ENCODE peak calls at places on chromosomes 12 and 14, in ten cellular contexts. One of them, this sample, is unnamed.

GRCh38 chr14:99887407-99887806 is 94.2 kb downstream of the EML1 start:
- DNase-seq in HL-60: no peak
- DNase-seq in GM23338: no peak
- DNase-seq in astrocyte of the spinal cord: no peak
- DNase-seq in fibroblast of the aortic adventitia: no peak
- DNase-seq in Karpas-422: no peak
- DNase-seq in BJ: no peak
- DNase-seq in right cardiac atrium: peak
- DNase-seq in heart right ventricle: no peak
- DNase-seq in adrenal gland: no peak
- DNase-seq in this sample: no peak

GRCh38 chr14:91394105-91395081 is 23.2 kb downstream of the CCDC88C start:
- DNase-seq in adrenal gland: no peak
- DNase-seq in fibroblast of the aortic adventitia: no peak
- DNase-seq in GM23338: no peak
- DNase-seq in heart right ventricle: no peak
- DNase-seq in right cardiac atrium: no peak
- DNase-seq in HL-60: no peak
- DNase-seq in Karpas-422: no peak
- DNase-seq in astrocyte of the spinal cord: no peak
- DNase-seq in BJ: no peak
- DNase-seq in this sample: no peak

GRCh38 chr12:80580254-80580653 is 127.2 kb upstream of the MYF6 start:
- DNase-seq in Karpas-422: no peak
- DNase-seq in astrocyte of the spinal cord: peak
- DNase-seq in BJ: peak
- DNase-seq in fibroblast of the aortic adventitia: peak
- DNase-seq in right cardiac atrium: no peak
- DNase-seq in adrenal gland: no peak
- DNase-seq in heart right ventricle: no peak
- DNase-seq in GM23338: no peak
- DNase-seq in HL-60: no peak
- DNase-seq in this sample: peak

GRCh38 chr14:35341454-35342159 is 49.4 kb downstream of the PSMA6 start:
- DNase-seq in heart right ventricle: peak
- DNase-seq in HL-60: no peak
- DNase-seq in Karpas-422: peak
- DNase-seq in fibroblast of the aortic adventitia: peak
- DNase-seq in astrocyte of the spinal cord: peak
- DNase-seq in GM23338: peak
- DNase-seq in adrenal gland: peak
- DNase-seq in right cardiac atrium: peak
- DNase-seq in BJ: peak
- DNase-seq in this sample: peak

GRCh38 chr12:76645934-76646333 is 86.4 kb upstream of the OSBPL8 start:
- DNase-seq in astrocyte of the spinal cord: no peak
- DNase-seq in adrenal gland: no peak
- DNase-seq in GM23338: no peak
- DNase-seq in BJ: no peak
- DNase-seq in HL-60: no peak
- DNase-seq in fibroblast of the aortic adventitia: no peak
- DNase-seq in right cardiac atrium: peak
- DNase-seq in Karpas-422: no peak
- DNase-seq in heart right ventricle: no peak
- DNase-seq in this sample: no peak

GRCh38 chr14:85536835-85537195 is 6.9 kb downstream of the FLRT2 start:
- DNase-seq in Karpas-422: no peak
- DNase-seq in fibroblast of the aortic adventitia: peak
- DNase-seq in BJ: no peak
- DNase-seq in astrocyte of the spinal cord: no peak
- DNase-seq in adrenal gland: no peak
- DNase-seq in right cardiac atrium: no peak
- DNase-seq in HL-60: no peak
- DNase-seq in GM23338: no peak
- DNase-seq in heart right ventricle: no peak
- DNase-seq in this sample: peak

GRCh38 chr12:96146747-96147146 is 47.4 kb upstream of the ELK3 start:
- DNase-seq in fibroblast of the aortic adventitia: no peak
- DNase-seq in right cardiac atrium: no peak
- DNase-seq in GM23338: no peak
- DNase-seq in astrocyte of the spinal cord: no peak
- DNase-seq in heart right ventricle: no peak
- DNase-seq in BJ: no peak
- DNase-seq in HL-60: no peak
- DNase-seq in Karpas-422: no peak
- DNase-seq in adrenal gland: no peak
- DNase-seq in this sample: no peak

GRCh38 chr14:100698719-100699448 is 27.8 kb upstream of the DLK1 start:
- DNase-seq in adrenal gland: no peak
- DNase-seq in fibroblast of the aortic adventitia: no peak
- DNase-seq in heart right ventricle: no peak
- DNase-seq in GM23338: no peak
- DNase-seq in right cardiac atrium: no peak
- DNase-seq in Karpas-422: no peak
- DNase-seq in astrocyte of the spinal cord: no peak
- DNase-seq in HL-60: no peak
- DNase-seq in BJ: no peak
- DNase-seq in this sample: no peak

GRCh38 chr12:71186571-71187288 is 28.9 kb upstream of the TSPAN8 start:
- DNase-seq in BJ: no peak
- DNase-seq in GM23338: no peak
- DNase-seq in right cardiac atrium: peak
- DNase-seq in heart right ventricle: no peak
- DNase-seq in fibroblast of the aortic adventitia: peak
- DNase-seq in HL-60: no peak
- DNase-seq in adrenal gland: no peak
- DNase-seq in astrocyte of the spinal cord: no peak
- DNase-seq in Karpas-422: no peak
- DNase-seq in this sample: no peak

GRCh38 chr14:70018713-70019201 is 139.5 kb downstream of the SMOC1 start:
- DNase-seq in Karpas-422: no peak
- DNase-seq in heart right ventricle: no peak
- DNase-seq in astrocyte of the spinal cord: peak
- DNase-seq in HL-60: no peak
- DNase-seq in BJ: no peak
- DNase-seq in right cardiac atrium: peak
- DNase-seq in fibroblast of the aortic adventitia: peak
- DNase-seq in adrenal gland: peak
- DNase-seq in GM23338: no peak
- DNase-seq in this sample: peak

GRCh38 chr14:24372701-24373416 is 4.9 kb downstream of the NFATC4 start:
- DNase-seq in right cardiac atrium: peak
- DNase-seq in GM23338: no peak
- DNase-seq in HL-60: no peak
- DNase-seq in fibroblast of the aortic adventitia: peak
- DNase-seq in adrenal gland: peak
- DNase-seq in BJ: no peak
- DNase-seq in astrocyte of the spinal cord: no peak
- DNase-seq in Karpas-422: no peak
- DNase-seq in heart right ventricle: peak
- DNase-seq in this sample: no peak

GRCh38 chr12:56810918-56811317 is 47.8 kb downstream of the HSD17B6 start:
- DNase-seq in astrocyte of the spinal cord: no peak
- DNase-seq in Karpas-422: peak
- DNase-seq in BJ: no peak
- DNase-seq in right cardiac atrium: no peak
- DNase-seq in adrenal gland: no peak
- DNase-seq in heart right ventricle: no peak
- DNase-seq in GM23338: no peak
- DNase-seq in HL-60: no peak
- DNase-seq in fibroblast of the aortic adventitia: no peak
- DNase-seq in this sample: no peak

GRCh38 chr12:64672925-64673409 is 62.7 kb downstream of the RASSF3 start:
- DNase-seq in right cardiac atrium: peak
- DNase-seq in GM23338: no peak
- DNase-seq in Karpas-422: no peak
- DNase-seq in fibroblast of the aortic adventitia: peak
- DNase-seq in adrenal gland: peak
- DNase-seq in astrocyte of the spinal cord: peak
- DNase-seq in HL-60: no peak
- DNase-seq in BJ: no peak
- DNase-seq in heart right ventricle: peak
- DNase-seq in this sample: peak

GRCh38 chr12:89470741-89471504 is 53.7 kb downstream of the GALNT4 start:
- DNase-seq in right cardiac atrium: no peak
- DNase-seq in adrenal gland: no peak
- DNase-seq in HL-60: peak
- DNase-seq in Karpas-422: peak
- DNase-seq in heart right ventricle: no peak
- DNase-seq in BJ: no peak
- DNase-seq in GM23338: peak
- DNase-seq in fibroblast of the aortic adventitia: peak
- DNase-seq in astrocyte of the spinal cord: peak
- DNase-seq in this sample: peak

DNA sequence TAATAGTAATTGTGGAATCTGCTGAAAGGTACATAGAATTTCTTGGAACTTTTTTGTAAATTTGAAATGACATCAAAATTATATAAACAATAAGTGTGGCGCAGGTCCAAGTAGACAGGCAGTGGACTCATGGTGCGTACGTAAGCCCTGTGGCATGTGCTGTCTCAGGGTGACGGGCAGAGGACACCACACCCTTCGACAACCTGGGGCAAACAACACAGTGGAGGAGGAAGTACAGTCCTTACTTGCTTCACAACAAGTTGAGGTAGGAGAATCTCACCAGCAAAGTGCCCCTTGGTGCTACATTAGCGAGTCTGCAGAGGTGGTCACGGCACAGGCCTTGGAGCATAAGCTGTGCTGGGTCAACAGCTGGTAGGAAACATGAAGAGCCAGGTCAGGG is 180.9 kb downstream of the AEBP2 start:
- DNase-seq in right cardiac atrium: no peak
- DNase-seq in astrocyte of the spinal cord: no peak
- DNase-seq in BJ: no peak
- DNase-seq in Karpas-422: no peak
- DNase-seq in fibroblast of the aortic adventitia: no peak
- DNase-seq in adrenal gland: no peak
- DNase-seq in HL-60: no peak
- DNase-seq in heart right ventricle: no peak
- DNase-seq in GM23338: no peak
- DNase-seq in this sample: no peak
- H3K4me3 ChIP-seq in right cardiac atrium: no peak
- H3K4me3 ChIP-seq in astrocyte of the spinal cord: no peak
- H3K4me3 ChIP-seq in BJ: no peak
- H3K4me3 ChIP-seq in Karpas-422: no peak
- H3K4me3 ChIP-seq in fibroblast of the aortic adventitia: no peak
- H3K4me3 ChIP-seq in adrenal gland: no peak
- H3K4me3 ChIP-seq in HL-60: no peak
- H3K4me3 ChIP-seq in heart right ventricle: no peak
- H3K4me3 ChIP-seq in GM23338: no peak
- H3K4me3 ChIP-seq in this sample: no peak

GRCh38 chr12:52360663-52361271 is 6.5 kb downstream of the KRT85 start:
- DNase-seq in Karpas-422: no peak
- DNase-seq in GM23338: no peak
- DNase-seq in fibroblast of the aortic adventitia: no peak
- DNase-seq in astrocyte of the spinal cord: no peak
- DNase-seq in BJ: no peak
- DNase-seq in heart right ventricle: no peak
- DNase-seq in HL-60: no peak
- DNase-seq in adrenal gland: no peak
- DNase-seq in right cardiac atrium: no peak
- DNase-seq in this sample: no peak
- H3K4me3 ChIP-seq in Karpas-422: no peak
- H3K4me3 ChIP-seq in GM23338: no peak
- H3K4me3 ChIP-seq in fibroblast of the aortic adventitia: no peak
- H3K4me3 ChIP-seq in astrocyte of the spinal cord: no peak
- H3K4me3 ChIP-seq in BJ: no peak
- H3K4me3 ChIP-seq in heart right ventricle: no peak
- H3K4me3 ChIP-seq in HL-60: no peak
- H3K4me3 ChIP-seq in adrenal gland: no peak
- H3K4me3 ChIP-seq in right cardiac atrium: no peak
- H3K4me3 ChIP-seq in this sample: no peak

GRCh38 chr12:943051-943450 is 6.4 kb downstream of the RAD52 start:
- DNase-seq in Karpas-422: no peak
- DNase-seq in HL-60: no peak
- DNase-seq in BJ: no peak
- DNase-seq in fibroblast of the aortic adventitia: no peak
- DNase-seq in right cardiac atrium: no peak
- DNase-seq in GM23338: no peak
- DNase-seq in astrocyte of the spinal cord: no peak
- DNase-seq in heart right ventricle: peak
- DNase-seq in adrenal gland: no peak
- DNase-seq in this sample: no peak

GRCh38 chr12:946212-946611 is 3.3 kb downstream of the RAD52 start:
- DNase-seq in heart right ventricle: no peak
- DNase-seq in HL-60: no peak
- DNase-seq in fibroblast of the aortic adventitia: no peak
- DNase-seq in GM23338: no peak
- DNase-seq in adrenal gland: no peak
- DNase-seq in right cardiac atrium: no peak
- DNase-seq in Karpas-422: no peak
- DNase-seq in astrocyte of the spinal cord: no peak
- DNase-seq in BJ: no peak
- DNase-seq in this sample: peak

GRCh38 chr12:948238-948637 is 1.3 kb downstream of the RAD52 start:
- DNase-seq in GM23338: no peak
- DNase-seq in BJ: no peak
- DNase-seq in fibroblast of the aortic adventitia: no peak
- DNase-seq in right cardiac atrium: no peak
- DNase-seq in heart right ventricle: no peak
- DNase-seq in Karpas-422: no peak
- DNase-seq in astrocyte of the spinal cord: no peak
- DNase-seq in adrenal gland: no peak
- DNase-seq in HL-60: no peak
- DNase-seq in this sample: no peak

GRCh38 chr12:946656-947055 is 2.8 kb downstream of the RAD52 start:
- DNase-seq in adrenal gland: no peak
- DNase-seq in astrocyte of the spinal cord: no peak
- DNase-seq in GM23338: no peak
- DNase-seq in right cardiac atrium: no peak
- DNase-seq in HL-60: no peak
- DNase-seq in fibroblast of the aortic adventitia: peak
- DNase-seq in heart right ventricle: no peak
- DNase-seq in Karpas-422: no peak
- DNase-seq in BJ: no peak
- DNase-seq in this sample: peak

DNA sequence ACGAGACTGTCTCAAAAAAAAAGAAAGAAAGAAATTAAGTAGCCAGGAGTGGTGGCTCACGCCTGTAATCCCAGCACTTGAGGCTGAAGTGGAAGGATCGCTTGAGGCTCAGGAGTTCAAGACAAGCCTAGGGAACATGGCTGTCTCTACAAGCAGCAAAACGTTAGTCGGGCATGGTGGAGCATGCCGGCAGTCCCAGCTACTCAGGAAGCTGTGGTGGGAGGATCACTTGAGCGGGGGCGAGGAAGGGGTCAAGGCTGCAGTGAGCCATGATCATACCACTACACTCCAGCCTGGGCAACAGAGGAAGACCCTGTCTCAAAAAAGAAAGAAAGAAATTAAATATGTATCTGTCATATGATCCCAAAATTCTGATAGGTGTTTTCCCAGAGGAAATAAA is 5.3 kb downstream of the RAD52 start:
- DNase-seq in Karpas-422: no peak
- DNase-seq in BJ: no peak
- DNase-seq in right cardiac atrium: no peak
- DNase-seq in adrenal gland: no peak
- DNase-seq in heart right ventricle: no peak
- DNase-seq in GM23338: no peak
- DNase-seq in fibroblast of the aortic adventitia: no peak
- DNase-seq in astrocyte of the spinal cord: no peak
- DNase-seq in HL-60: no peak
- DNase-seq in this sample: no peak
- H3K4me3 ChIP-seq in Karpas-422: no peak
- H3K4me3 ChIP-seq in BJ: no peak
- H3K4me3 ChIP-seq in right cardiac atrium: no peak
- H3K4me3 ChIP-seq in adrenal gland: no peak
- H3K4me3 ChIP-seq in heart right ventricle: no peak
- H3K4me3 ChIP-seq in GM23338: no peak
- H3K4me3 ChIP-seq in fibroblast of the aortic adventitia: no peak
- H3K4me3 ChIP-seq in astrocyte of the spinal cord: no peak
- H3K4me3 ChIP-seq in HL-60: no peak
- H3K4me3 ChIP-seq in this sample: no peak

GRCh38 chr12:130164216-130164542 is 1.9 kb downstream of the FZD10 start:
- DNase-seq in BJ: no peak
- DNase-seq in GM23338: no peak
- DNase-seq in HL-60: no peak
- DNase-seq in adrenal gland: no peak
- DNase-seq in heart right ventricle: no peak
- DNase-seq in Karpas-422: no peak
- DNase-seq in fibroblast of the aortic adventitia: no peak
- DNase-seq in right cardiac atrium: no peak
- DNase-seq in astrocyte of the spinal cord: no peak
- DNase-seq in this sample: no peak
- H3K4me3 ChIP-seq in BJ: no peak
- H3K4me3 ChIP-seq in GM23338: peak
- H3K4me3 ChIP-seq in HL-60: no peak
- H3K4me3 ChIP-seq in adrenal gland: no peak
- H3K4me3 ChIP-seq in heart right ventricle: no peak
- H3K4me3 ChIP-seq in Karpas-422: no peak
- H3K4me3 ChIP-seq in fibroblast of the aortic adventitia: no peak
- H3K4me3 ChIP-seq in right cardiac atrium: no peak
- H3K4me3 ChIP-seq in astrocyte of the spinal cord: no peak
- H3K4me3 ChIP-seq in this sample: no peak